ENCODE peak calls at places on chromosomes 3 and 15, in seven cellular contexts. C, L, W, F, M, R and J are unnamed samples.

GRCh38 chr3:143822374-143822773 is 25.9 kb downstream of the SLC9A9 start:
- DNase-seq in C (no peak), L (no peak), W (no peak), F (no peak), M (no peak), R (no peak), J (no peak)

GRCh38 chr15:39230917-39231285 is 350.0 kb upstream of the THBS1 start:
- DNase-seq in C (no peak), L (no peak), W (no peak), F (no peak), M (no peak), R (no peak), J (no peak)

GRCh38 chr3:15578272-15578671 is 23.1 kb downstream of the HACL1 start:
- DNase-seq in C (no peak), L (no peak), W (no peak), F (no peak), M (no peak), R (no peak), J (no peak)

GRCh38 chr3:72739521-72740466 is 108.5 kb downstream of the SHQ1 start:
- DNase-seq in C (no peak), L (no peak), W (no peak), F (no peak), M (no peak), R (peak; percentile 27), J (no peak)

GRCh38 chr15:89409184-89409992 is 74.8 kb upstream of the POLG start:
- DNase-seq in C (no peak), L (no peak), W (no peak), F (no peak), M (no peak), R (no peak), J (no peak)

GRCh38 chr15:67373971-67374370 is 119.4 kb downstream of the IQCH start:
- DNase-seq in C (no peak), L (no peak), W (no peak), F (no peak), M (no peak), R (no peak), J (no peak)

GRCh38 chr15:25244731-25245585 is 193.9 kb downstream of the UBE3A start:
- DNase-seq in C (no peak), L (no peak), W (peak; percentile 8), F (peak; percentile 4), M (no peak), R (no peak), J (no peak)

GRCh38 chr3:6726811-6727210 is 134.1 kb upstream of the GRM7 start:
- DNase-seq in C (no peak), L (no peak), W (no peak), F (no peak), M (no peak), R (no peak), J (no peak)

GRCh38 chr3:131091768-131092167 is 65.1 kb downstream of the NEK11 start:
- DNase-seq in C (no peak), L (no peak), W (no peak), F (no peak), M (no peak), R (peak; percentile 15), J (no peak)

GRCh38 chr15:96333194-96334016 is 2.9 kb downstream of the NR2F2 start:
- DNase-seq in C (no peak), L (no peak), W (peak; percentile 26), F (peak; percentile 27), M (peak; percentile 69), R (peak; percentile 47), J (no peak)

GRCh38 chr3:41525288-41526064 is 326.2 kb downstream of the CTNNB1 start:
- DNase-seq in C (no peak), L (no peak), W (no peak), F (no peak), M (no peak), R (no peak), J (no peak)

GRCh38 chr3:194139977-194140351 is 4.0 kb downstream of the HES1 start:
- DNase-seq in C (no peak), L (no peak), W (no peak), F (no peak), M (no peak), R (no peak), J (no peak)

GRCh38 chr3:15286022-15286421 is 46.4 kb downstream of the SH3BP5 start:
- DNase-seq in C (no peak), L (no peak), W (no peak), F (no peak), M (no peak), R (no peak), J (no peak)

GRCh38 chr3:171334465-171334811 is 125.8 kb downstream of the TNIK start:
- DNase-seq in C (peak; percentile 28), L (no peak), W (peak; percentile 57), F (peak; percentile 33), M (no peak), R (peak; percentile 60), J (no peak)

GRCh38 chr3:192929146-192929545 is 11.5 kb upstream of the MB21D2 start:
- DNase-seq in C (no peak), L (no peak), W (no peak), F (no peak), M (no peak), R (peak; percentile 36), J (no peak)

GRCh38 chr3:143629726-143630125 is 218.5 kb downstream of the SLC9A9 start:
- DNase-seq in C (no peak), L (no peak), W (no peak), F (no peak), M (no peak), R (no peak), J (no peak)

GRCh38 chr15:40150163-40150925 is 10.5 kb upstream of the BUB1B start:
- DNase-seq in C (peak; percentile 40), L (no peak), W (peak; percentile 45), F (no peak), M (no peak), R (peak; percentile 73), J (no peak)

GRCh38 chr3:54771050-54771449 is 156.8 kb downstream of the LRTM1 start:
- DNase-seq in C (no peak), L (no peak), W (no peak), F (no peak), M (no peak), R (no peak), J (no peak)

GRCh38 chr3:168467085-168467714 is 371.5 kb upstream of the GOLIM4 start:
- DNase-seq in C (peak; percentile 2), L (no peak), W (no peak), F (peak; percentile 11), M (peak; percentile 35), R (peak; percentile 51), J (no peak)

GRCh38 chr15:43105077-43105769 is 615 bp downstream of the UBR1 start:
- DNase-seq in C (no peak), L (peak; percentile 7), W (no peak), F (no peak), M (peak; percentile 8), R (no peak), J (no peak)

GRCh38 chr3:183265157-183265642 is 12.1 kb downstream of the B3GNT5 start:
- DNase-seq in C (no peak), L (no peak), W (no peak), F (peak; percentile 48), M (peak; percentile 35), R (peak; percentile 67), J (no peak)

GRCh38 chr3:26018889-26019288 is 229.0 kb downstream of the OXSM start:
- DNase-seq in C (no peak), L (no peak), W (no peak), F (no peak), M (no peak), R (no peak), J (no peak)

GRCh38 chr3:52132930-52133329 is 21.3 kb downstream of the POC1A start:
- DNase-seq in C (no peak), L (no peak), W (peak; percentile 0), F (no peak), M (no peak), R (no peak), J (no peak)

GRCh38 chr3:29521751-29522150 is 240.9 kb downstream of the RBMS3 start:
- DNase-seq in C (no peak), L (no peak), W (no peak), F (no peak), M (no peak), R (no peak), J (no peak)

GRCh38 chr15:66609876-66610275 is 44.1 kb upstream of the LCTL start:
- DNase-seq in C (no peak), L (no peak), W (no peak), F (no peak), M (no peak), R (no peak), J (no peak)

GRCh38 chr15:34914316-34914715 is 55.2 kb downstream of the AQR start:
- DNase-seq in C (no peak), L (no peak), W (no peak), F (no peak), M (no peak), R (no peak), J (no peak)

GRCh38 chr15:29822685-29823459 is 604 bp upstream of the TJP1 start:
- DNase-seq in C (peak; percentile 87), L (peak; percentile 65), W (peak; percentile 70), F (peak; percentile 68), M (peak; percentile 73), R (peak; percentile 89), J (peak; percentile 44)

GRCh38 chr3:126488205-126488604 is 12.5 kb upstream of the ZXDC start:
- DNase-seq in C (no peak), L (no peak), W (no peak), F (no peak), M (no peak), R (no peak), J (no peak)
- TF ChIP-seq CTCF in C (no peak), L (no peak), W (no peak), F (no peak), M (no peak), R (no peak), J (no peak)

GRCh38 chr3:61686228-61686648 is 124.9 kb downstream of the PTPRG start:
- DNase-seq in C (no peak), L (no peak), W (no peak), F (no peak), M (no peak), R (no peak), J (no peak)
- TF ChIP-seq CTCF in C (no peak), L (no peak), W (no peak), F (no peak), M (no peak), R (no peak), J (no peak)

GRCh38 chr15:68489426-68489825 is 57.5 kb upstream of the ITGA11 start:
- DNase-seq in C (no peak), L (no peak), W (no peak), F (no peak), M (no peak), R (no peak), J (no peak)
- TF ChIP-seq CTCF in C (no peak), L (no peak), W (no peak), F (no peak), M (no peak), R (no peak), J (no peak)

DNA sequence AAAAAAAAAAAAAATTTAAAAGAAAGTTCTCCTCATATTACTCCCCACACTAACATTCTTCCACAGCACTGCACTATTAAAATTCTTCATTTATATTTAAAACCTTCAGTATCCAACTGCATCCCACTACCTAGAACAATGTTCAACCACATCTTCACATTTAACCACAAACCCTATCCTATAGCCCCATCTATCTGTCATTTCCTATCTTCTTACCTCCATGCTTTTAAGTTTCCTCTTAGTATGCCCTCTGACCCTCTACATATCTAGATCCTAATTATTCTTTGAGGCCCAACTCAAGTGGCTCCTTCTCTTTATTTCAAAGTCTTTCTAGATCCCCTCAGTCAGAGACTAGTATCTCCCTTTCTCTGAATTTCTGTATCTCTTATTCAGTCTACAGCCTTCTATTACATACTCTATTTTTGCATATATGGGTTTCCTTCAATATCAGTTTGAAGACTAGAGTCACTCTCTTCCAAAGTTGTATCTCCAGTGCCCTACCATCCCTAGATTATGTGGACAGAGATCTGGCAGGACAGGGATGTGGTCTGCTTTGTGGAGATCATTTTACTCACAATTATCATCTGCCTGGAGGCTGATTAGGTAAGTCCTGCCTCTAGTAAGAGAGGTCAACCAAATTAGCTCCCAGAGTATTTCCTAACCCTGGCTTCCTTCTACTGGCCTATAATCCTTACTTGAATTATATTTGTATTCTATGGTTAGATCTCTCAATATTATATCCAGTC is 1.4 kb downstream of the CIAO2A start:
- DNase-seq in C (no peak), L (no peak), W (no peak), F (no peak), M (no peak), R (no peak), J (no peak)
- TF ChIP-seq CTCF in C (no peak), L (peak; percentile 19), W (no peak), F (no peak), M (no peak), R (no peak), J (no peak)